ENCODE peak calls at places on chromosome 1, in six cellular contexts. I, V, K, J, N and P are unnamed samples.

GRCh38 chr1:46522184-46522968 is 29.1 kb downstream of the KNCN start:
- DNase-seq in K (peak), N (peak), I (no peak), J (no peak), V (peak), P (peak)

GRCh38 chr1:163406787-163407186 is 85.0 kb downstream of the NUF2 start:
- DNase-seq in N (no peak), I (no peak), J (no peak), V (no peak), K (no peak), P (no peak)

GRCh38 chr1:244054247-244054923 is 3.3 kb downstream of the ZBTB18 start:
- DNase-seq in J (no peak), I (no peak), V (no peak), K (no peak), N (no peak), P (no peak)

GRCh38 chr1:9714257-9714718 is 62.8 kb downstream of the PIK3CD start:
- DNase-seq in V (no peak), K (no peak), J (no peak), N (peak), I (no peak), P (no peak)

GRCh38 chr1:165671531-165671930 is 26.8 kb downstream of the ALDH9A1 start:
- DNase-seq in J (no peak), I (no peak), V (no peak), K (no peak), N (no peak), P (no peak)

GRCh38 chr1:214640431-214641213 is 37.6 kb downstream of the CENPF start:
- DNase-seq in V (no peak), K (no peak), N (no peak), I (no peak), J (no peak), P (no peak)

GRCh38 chr1:10033359-10033845 is 644 bp downstream of the UBE4B start:
- DNase-seq in I (peak), K (peak), N (peak), V (peak), J (peak), P (peak)

GRCh38 chr1:48869116-48869893 is 92.6 kb upstream of the BEND5 start:
- DNase-seq in V (no peak), K (no peak), J (no peak), I (no peak), N (no peak), P (no peak)

GRCh38 chr1:182713492-182713891 is 29.1 kb upstream of the RGS8 start:
- DNase-seq in I (no peak), K (no peak), V (no peak), N (no peak), J (no peak), P (no peak)

GRCh38 chr1:11847667-11848445 is at the start of gene NPPA:
- DNase-seq in K (no peak), N (no peak), J (no peak), I (no peak), V (no peak), P (no peak)

GRCh38 chr1:243294723-243295121 is 38.9 kb downstream of the SDCCAG8 start:
- DNase-seq in V (no peak), K (no peak), N (no peak), J (no peak), I (no peak), P (no peak)

GRCh38 chr1:227736814-227737432 is 1.7 kb downstream of the SNAP47 start:
- DNase-seq in I (no peak), V (no peak), N (no peak), K (no peak), J (peak), P (no peak)
- TF ChIP-seq POLR2A in I (no peak), V (no peak), N (no peak), K (no peak), J (no peak), P (no peak)

GRCh38 chr1:68495968-68496679 is 758 bp downstream of the DEPDC1 start:
- DNase-seq in I (peak), N (no peak), J (no peak), V (no peak), K (no peak), P (no peak)

GRCh38 chr1:68495532-68495931 is 1.4 kb downstream of the DEPDC1 start:
- DNase-seq in J (no peak), K (no peak), V (no peak), I (no peak), N (no peak), P (no peak)

GRCh38 chr1:68493193-68493592 is 3.7 kb downstream of the DEPDC1 start:
- DNase-seq in I (no peak), J (no peak), K (no peak), N (no peak), V (no peak), P (no peak)

GRCh38 chr1:68497358-68497698 is 446 bp upstream of the DEPDC1 start:
- DNase-seq in V (no peak), I (no peak), J (no peak), K (no peak), N (no peak), P (no peak)

DNA sequence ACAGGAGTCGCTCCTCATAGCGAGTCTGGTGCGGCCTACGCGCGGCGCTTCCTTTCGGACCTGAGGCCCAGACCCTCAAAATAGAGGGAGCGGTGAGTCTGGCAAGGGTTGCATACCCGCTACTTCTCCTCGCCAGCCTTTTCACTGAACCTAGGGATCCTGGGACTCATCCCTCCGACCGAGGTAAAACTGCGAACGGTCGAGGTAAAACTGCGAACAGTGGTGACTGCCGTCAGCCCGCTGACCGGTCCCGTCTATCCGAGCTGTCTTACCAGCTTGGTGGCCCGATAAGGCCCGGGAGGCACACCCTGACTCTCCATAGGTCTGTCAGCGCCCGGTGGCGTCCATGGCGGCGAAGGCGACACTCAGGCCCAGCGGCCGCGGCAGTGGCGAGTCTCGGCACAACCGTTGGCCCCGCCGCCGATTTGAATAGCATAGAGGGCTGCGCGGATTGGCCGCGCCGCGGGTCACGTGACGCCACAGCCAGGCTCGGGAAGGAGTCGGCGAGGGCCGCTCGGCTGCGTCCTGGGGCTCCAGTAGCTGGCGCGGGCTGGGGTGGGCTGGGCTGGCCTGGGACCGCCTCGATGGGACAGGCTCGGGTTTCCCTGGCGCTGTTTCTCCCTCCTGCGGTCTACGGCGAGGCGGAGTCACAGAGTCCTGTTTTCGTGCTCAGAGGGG is at the start of gene DEPDC1:
- DNase-seq in K (peak), I (peak), V (peak), J (peak), N (peak), P (peak)
- TF ChIP-seq POLR2A in K (no peak), I (peak), V (no peak), J (no peak), N (no peak), P (peak)

GRCh38 chr1:155128755-155129473 is 1.2 kb downstream of the EFNA1 start:
- DNase-seq in I (no peak), N (peak), V (no peak), J (peak), K (peak), P (no peak)

GRCh38 chr1:155128469-155128754 is 736 bp downstream of the EFNA1 start:
- DNase-seq in K (no peak), J (no peak), V (no peak), I (no peak), N (no peak), P (no peak)

GRCh38 chr1:155126494-155127104 is 1.1 kb upstream of the EFNA1 start:
- DNase-seq in J (peak), K (peak), V (no peak), N (peak), I (no peak), P (no peak)

GRCh38 chr1:155127105-155127671 is 488 bp upstream of the EFNA1 start:
- DNase-seq in N (peak), I (no peak), V (peak), J (peak), K (peak), P (no peak)

DNA sequence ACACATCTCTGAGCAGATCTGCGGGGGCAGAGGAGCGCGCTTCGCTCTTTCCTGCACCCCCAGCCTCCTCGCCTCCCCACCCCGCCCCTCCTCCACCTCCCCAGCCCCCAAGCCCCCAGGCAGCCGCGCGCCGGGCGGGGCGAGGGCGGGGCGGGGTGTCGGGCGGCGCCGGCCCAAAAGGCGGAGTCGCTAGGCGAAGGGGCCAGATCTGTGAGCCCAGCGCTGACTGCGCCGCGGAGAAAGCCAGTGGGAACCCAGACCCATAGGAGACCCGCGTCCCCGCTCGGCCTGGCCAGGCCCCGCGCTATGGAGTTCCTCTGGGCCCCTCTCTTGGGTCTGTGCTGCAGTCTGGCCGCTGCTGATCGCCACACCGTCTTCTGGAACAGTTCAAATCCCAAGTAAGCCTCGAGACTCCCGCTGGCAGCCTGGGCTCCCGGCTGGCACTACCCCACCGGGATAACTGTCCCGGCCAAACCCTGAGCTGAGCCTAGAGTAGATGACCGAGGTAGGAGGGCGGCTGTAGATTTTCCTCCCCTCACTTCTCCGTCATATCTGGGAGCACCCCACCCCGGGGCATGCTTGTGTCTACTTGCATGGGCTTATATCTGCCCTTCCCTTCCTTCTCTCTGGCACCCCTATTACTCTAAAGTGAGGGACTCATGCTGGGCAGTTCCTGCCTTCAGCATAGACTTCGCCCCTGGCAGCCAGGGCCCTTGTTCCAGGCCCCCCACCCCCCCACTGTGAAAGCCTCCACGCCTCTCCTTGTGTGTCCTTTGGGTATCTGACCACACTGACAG is at the start of gene EFNA1:
- DNase-seq in K (peak), N (peak), I (no peak), V (peak), J (peak), P (peak)
- TF ChIP-seq POLR2A in K (peak), N (peak), I (no peak), V (no peak), J (peak), P (peak)

GRCh38 chr1:181159451-181160151 is 71.1 kb downstream of the IER5 start:
- DNase-seq in V (no peak), I (no peak), N (peak), J (no peak), K (no peak), P (peak)

GRCh38 chr1:181166377-181167196 is 78.1 kb downstream of the IER5 start:
- DNase-seq in V (peak), K (peak), J (peak), N (peak), I (no peak), P (peak)

GRCh38 chr1:181160322-181160721 is 71.8 kb downstream of the IER5 start:
- DNase-seq in J (no peak), N (peak), I (no peak), V (no peak), K (no peak), P (no peak)

GRCh38 chr1:181163662-181164061 is 75.2 kb downstream of the IER5 start:
- DNase-seq in J (no peak), V (no peak), N (no peak), K (no peak), I (no peak), P (no peak)

GRCh38 chr1:181161170-181161870 is 72.8 kb downstream of the IER5 start:
- DNase-seq in N (peak), K (no peak), J (no peak), I (no peak), V (no peak), P (no peak)
- TF ChIP-seq POLR2A in N (no peak), K (no peak), J (no peak), I (no peak), V (no peak), P (no peak)

GRCh38 chr1:42950146-42950480 is 8.6 kb downstream of the SLC2A1 start:
- DNase-seq in V (no peak), K (no peak), N (no peak), I (no peak), J (no peak), P (no peak)

GRCh38 chr1:42949312-42950145 is 9.1 kb downstream of the SLC2A1 start:
- DNase-seq in N (no peak), I (no peak), J (peak), K (no peak), V (no peak), P (no peak)

GRCh38 chr1:42951588-42951987 is 7.1 kb downstream of the SLC2A1 start:
- DNase-seq in V (no peak), K (no peak), J (no peak), I (no peak), N (no peak), P (no peak)

GRCh38 chr1:42953182-42954180 is 5.2 kb downstream of the SLC2A1 start:
- DNase-seq in J (no peak), N (no peak), V (no peak), I (no peak), K (no peak), P (no peak)

DNA sequence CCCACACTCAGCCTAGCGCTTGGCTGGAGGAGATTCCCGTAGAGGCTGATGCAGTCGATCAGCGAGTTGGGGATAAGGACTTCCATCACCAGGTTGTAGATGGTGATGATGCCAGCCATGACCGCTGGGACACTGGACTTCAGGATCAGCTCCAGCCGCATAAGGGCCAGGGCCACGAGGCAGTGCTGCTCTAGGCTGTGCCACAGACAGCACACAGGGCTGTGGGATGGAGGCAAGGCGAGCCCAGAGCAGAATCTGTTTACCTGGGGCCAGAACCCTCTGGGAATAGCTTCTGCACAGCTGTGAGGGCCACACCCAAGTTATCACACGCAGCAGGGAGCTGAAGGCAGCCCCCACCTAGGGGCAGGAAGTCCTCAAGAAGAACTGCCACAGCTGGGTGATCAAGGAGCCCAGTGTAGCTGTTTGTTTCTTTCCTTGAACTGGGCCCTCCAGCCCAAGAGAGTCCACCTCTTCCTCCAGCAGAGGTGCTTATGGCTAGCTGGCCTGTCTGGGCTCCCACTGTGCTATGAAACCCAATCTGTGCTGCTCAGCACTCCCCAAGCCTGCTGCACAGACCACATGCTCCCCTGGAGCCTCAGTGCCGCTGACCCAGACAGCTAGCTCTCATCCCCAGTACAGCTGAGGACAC is 6.2 kb downstream of the SLC2A1 start:
- DNase-seq in N (peak), J (no peak), K (no peak), V (no peak), I (peak), P (no peak)
- TF ChIP-seq POLR2A in N (no peak), J (no peak), K (no peak), V (no peak), I (no peak), P (no peak)

GRCh38 chr1:67831850-67832513 is 1.3 kb downstream of the GNG12 start:
- DNase-seq in I (no peak), K (peak), V (peak), N (peak), J (peak), P (peak)
- TF ChIP-seq POLR2A in I (no peak), K (peak), V (peak), N (no peak), J (peak), P (no peak)

DNA sequence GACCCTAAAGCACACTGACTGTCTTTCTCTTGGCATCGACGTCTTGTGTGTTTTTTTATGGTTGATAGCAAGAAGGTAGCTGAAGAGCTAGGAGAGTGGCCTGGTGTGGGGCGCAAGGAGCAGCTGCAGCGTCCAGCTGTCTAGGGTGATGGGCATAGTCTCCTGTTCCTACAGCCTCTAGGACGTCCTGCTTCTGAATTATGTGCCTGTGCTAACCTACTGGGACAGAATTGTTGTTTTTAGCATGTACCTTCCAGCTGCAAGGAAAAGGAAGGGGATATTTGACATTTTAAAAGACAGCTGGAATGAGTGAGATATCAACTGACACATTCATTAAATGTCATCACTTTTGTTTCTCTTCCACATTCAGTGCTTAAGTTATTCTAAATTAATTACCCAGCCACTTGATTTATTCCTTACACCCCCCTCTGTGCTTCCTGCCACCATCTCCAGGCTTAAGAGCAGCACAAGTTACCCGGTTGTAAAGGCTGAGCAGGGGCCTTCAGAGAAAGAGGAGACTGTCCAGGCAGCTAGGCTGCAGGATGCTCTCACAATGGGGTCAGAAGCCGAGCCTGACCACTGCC is 71.5 kb downstream of the SYT6 start:
- DNase-seq in K (no peak), V (no peak), J (no peak), N (no peak), I (no peak), P (no peak)
- TF ChIP-seq POLR2A in K (no peak), V (no peak), J (no peak), N (no peak), I (no peak), P (no peak)

GRCh38 chr1:7236844-7237515 is 451.7 kb downstream of the CAMTA1 start:
- DNase-seq in V (no peak), K (no peak), J (no peak), I (no peak), N (no peak), P (no peak)
- TF ChIP-seq POLR2A in V (no peak), K (no peak), J (no peak), I (no peak), N (no peak), P (no peak)